ENCODE peak calls at places on chromosomes 11 and 22, in nine cellular contexts. G is LHCN-M2; D is stimulated activated naive B cell treated with anti-CD40 and anti-IgM and Interleukin-4, amounts not matched to agents 10 μg/mL and 1 μg/mL and 100 μg/mL, for 72 hours; O is upper lobe of right lung; M is heart right ventricle; C is mesendoderm; K is Caki2; Z is NCI-H1092; R is A172. N is an unnamed sample.

GRCh38 chr22:17728786-17729185 is 45.5 kb downstream of the BID start:
- DNase-seq in D (no peak), K (no peak), R (no peak), Z (no peak), C (no peak), O (no peak), G (no peak), M (no peak), N (no peak)

GRCh38 chr22:40463017-40463631 is 92.7 kb downstream of the SGSM3 start:
- DNase-seq in M (no peak), R (no peak), O (no peak), D (peak; percentile 51), K (no peak), C (no peak), Z (no peak), G (no peak), N (no peak)

GRCh38 chr22:26234267-26234666 is 65.0 kb downstream of the SEZ6L start:
- DNase-seq in K (no peak), G (no peak), M (no peak), Z (no peak), D (no peak), O (no peak), C (no peak), R (no peak), N (no peak)

GRCh38 chr11:107695446-107695845 is 16.4 kb downstream of the SLN start:
- DNase-seq in Z (no peak), M (no peak), K (no peak), D (no peak), G (no peak), C (peak; percentile 27), O (no peak), R (no peak), N (no peak)

GRCh38 chr22:36237462-36238347 is 1.6 kb downstream of the APOL2 start:
- DNase-seq in C (no peak), Z (no peak), G (peak; percentile 14), M (no peak), O (no peak), K (no peak), D (no peak), R (no peak), N (no peak)

GRCh38 chr11:2577071-2578005 is 122.5 kb downstream of the KCNQ1OT1 start:
- DNase-seq in Z (no peak), G (no peak), R (no peak), O (peak; percentile 61), K (no peak), M (peak; percentile 11), D (no peak), C (no peak), N (no peak)

GRCh38 chr11:62054484-62055121 is 69.2 kb upstream of the INCENP start:
- DNase-seq in C (peak; percentile 56), M (no peak), O (no peak), Z (peak; percentile 56), D (no peak), R (peak; percentile 66), K (peak; percentile 73), G (peak; percentile 53), N (no peak)

GRCh38 chr11:70203749-70204465 is 811 bp downstream of the FADD start:
- DNase-seq in M (no peak), C (peak; percentile 75), O (peak; percentile 69), R (peak; percentile 91), D (peak; percentile 64), K (peak; percentile 84), Z (no peak), G (peak; percentile 82), N (no peak)

GRCh38 chr11:78140392-78141077 is 1.1 kb upstream of the ALG8 start:
- DNase-seq in Z (no peak), M (no peak), K (no peak), R (no peak), G (no peak), O (no peak), C (no peak), D (no peak), N (no peak)

GRCh38 chr22:23236026-23236425 is 55.7 kb downstream of the BCR start:
- DNase-seq in G (no peak), K (no peak), D (no peak), C (no peak), R (no peak), O (no peak), M (no peak), Z (no peak), N (no peak)

GRCh38 chr11:128940156-128940555 is 2.5 kb downstream of the TP53AIP1 start:
- DNase-seq in K (no peak), R (no peak), C (no peak), M (no peak), O (no peak), Z (no peak), D (no peak), G (no peak), N (no peak)

GRCh38 chr11:62142921-62143320 is 19.1 kb downstream of the INCENP start:
- DNase-seq in D (no peak), Z (no peak), M (no peak), K (no peak), O (peak; percentile 52), R (no peak), G (no peak), C (no peak), N (no peak)

GRCh38 chr11:61473370-61474025 is 35.1 kb upstream of the LRRC10B start:
- DNase-seq in R (no peak), K (no peak), Z (no peak), D (no peak), O (no peak), G (no peak), M (no peak), C (no peak), N (no peak)

GRCh38 chr11:111120221-111120620 is 125.3 kb upstream of the POU2AF2 start:
- DNase-seq in K (no peak), C (no peak), M (peak; percentile 13), R (no peak), G (no peak), D (no peak), O (no peak), Z (no peak), N (no peak)

GRCh38 chr11:33125611-33126010 is 35.7 kb downstream of the CSTF3 start:
- DNase-seq in G (no peak), C (peak; percentile 21), Z (no peak), M (no peak), K (no peak), D (no peak), R (no peak), O (no peak), N (no peak)

GRCh38 chr22:44159230-44159629 is 21.5 kb upstream of the PARVG start:
- DNase-seq in K (no peak), D (no peak), C (no peak), Z (no peak), O (no peak), M (no peak), R (no peak), G (no peak), N (no peak)

GRCh38 chr11:10504490-10504889 is 36.5 kb downstream of the RNF141 start:
- DNase-seq in G (no peak), C (no peak), M (no peak), Z (no peak), R (no peak), O (no peak), D (no peak), K (no peak), N (peak; percentile 39)

GRCh38 chr11:57646221-57646620 is 3.5 kb downstream of the YPEL4 start:
- DNase-seq in M (no peak), R (no peak), Z (no peak), O (no peak), D (peak; percentile 53), G (no peak), K (no peak), C (no peak), N (no peak)

GRCh38 chr11:19905280-19905853 is 192.7 kb downstream of the NAV2 start:
- DNase-seq in M (no peak), O (no peak), G (peak; percentile 44), D (no peak), R (peak; percentile 49), Z (peak; percentile 32), K (peak; percentile 44), C (peak; percentile 63), N (no peak)

GRCh38 chr11:47539681-47540039 is 13.3 kb downstream of the CELF1 start:
- DNase-seq in O (no peak), Z (no peak), C (no peak), M (no peak), K (no peak), G (no peak), D (no peak), R (no peak), N (no peak)

GRCh38 chr11:81497202-81497804 is 1236.4 kb downstream of the FAM181B start:
- DNase-seq in D (no peak), G (peak; percentile 1), Z (no peak), C (peak; percentile 55), O (no peak), K (peak; percentile 19), R (peak; percentile 75), M (no peak), N (no peak)

GRCh38 chr11:3169235-3169951 is 4.3 kb upstream of the OSBPL5 start:
- DNase-seq in M (peak; percentile 61), R (peak; percentile 81), C (peak; percentile 66), O (peak; percentile 73), D (no peak), Z (no peak), G (peak; percentile 85), K (no peak), N (no peak)

GRCh38 chr11:34145073-34145472 is 39.6 kb downstream of the NAT10 start:
- DNase-seq in Z (no peak), K (no peak), C (no peak), M (no peak), O (no peak), G (no peak), D (no peak), R (no peak), N (no peak)

GRCh38 chr11:46346886-46347636 is at the start of gene DGKZ:
- DNase-seq in Z (peak; percentile 70), O (peak; percentile 95), C (peak; percentile 84), G (peak; percentile 71), R (peak; percentile 56), D (peak; percentile 89), M (peak; percentile 87), K (peak; percentile 74), N (no peak)

GRCh38 chr22:25062378-25063095 is 110.0 kb downstream of the KIAA1671 start:
- DNase-seq in C (no peak), D (no peak), O (no peak), M (no peak), K (no peak), G (no peak), Z (no peak), R (no peak), N (no peak)

GRCh38 chr11:134100171-134100570 is 31.3 kb downstream of the JAM3 start:
- DNase-seq in R (no peak), G (no peak), C (no peak), K (no peak), Z (no peak), O (no peak), M (no peak), D (no peak), N (no peak)

GRCh38 chr22:49298834-49299750 is 528.6 kb downstream of the BRD1 start:
- DNase-seq in Z (no peak), M (no peak), C (no peak), G (no peak), D (no peak), O (peak; percentile 53), R (no peak), K (no peak), N (no peak)

GRCh38 chr11:63641727-63642126 is 27.5 kb upstream of the PLAAT3 start:
- DNase-seq in R (peak; percentile 27), Z (no peak), M (no peak), K (no peak), D (no peak), G (no peak), O (no peak), C (no peak), N (no peak)

GRCh38 chr11:65777241-65777640 is 3.5 kb downstream of the AP5B1 start:
- DNase-seq in R (no peak), O (peak; percentile 34), G (no peak), D (no peak), C (no peak), K (no peak), M (no peak), Z (no peak), N (no peak)

GRCh38 chr22:48226026-48227013 is 1463.9 kb downstream of the TBC1D22A start:
- DNase-seq in Z (no peak), R (no peak), K (no peak), O (no peak), G (no peak), D (no peak), M (no peak), C (no peak), N (peak; percentile 84)

GRCh38 chr11:62413060-62413696 is 5.7 kb upstream of the SCGB1A1 start:
- DNase-seq in G (no peak), D (no peak), R (no peak), K (no peak), O (no peak), M (no peak), C (no peak), Z (no peak), N (no peak)

N was measured in esophagus muscularis mucosa.